ENCODE peak calls at places on chromosomes 7 and 10, in four cellular contexts. N, Q, B and X are unnamed samples.
A peak's percentile ranks its signal among the peaks of the same experiment; 100 is the strongest.

GRCh38 chr10:124376411-124376810 is 42.3 kb downstream of the OAT start:
- DNase-seq in N (no peak), Q (no peak), B (no peak), X (no peak)

GRCh38 chr10:128599030-128599429 is 472.8 kb upstream of the MKI67 start:
- DNase-seq in N (peak; percentile 59), Q (no peak), B (no peak), X (no peak)

GRCh38 chr7:157892751-157893150 is 555.9 kb downstream of the DNAJB6 start:
- DNase-seq in N (no peak), Q (no peak), B (no peak), X (no peak)

GRCh38 chr10:7035111-7035761 is 375.6 kb downstream of the SFMBT2 start:
- DNase-seq in N (peak; percentile 17), Q (no peak), B (no peak), X (no peak)

GRCh38 chr10:122054046-122055025 is 65.4 kb downstream of the TACC2 start:
- DNase-seq in N (peak; percentile 58), Q (peak; percentile 84), B (no peak), X (no peak)

GRCh38 chr10:122689146-122689807 is 10.4 kb downstream of the C10orf120 start:
- DNase-seq in N (no peak), Q (no peak), B (no peak), X (no peak)

GRCh38 chr7:134619627-134620331 is 26.9 kb upstream of the BPGM start:
- DNase-seq in N (no peak), Q (no peak), B (no peak), X (no peak)

GRCh38 chr10:13099144-13099665 is 758 bp upstream of the OPTN start:
- DNase-seq in N (peak; percentile 64), Q (peak; percentile 38), B (peak; percentile 58), X (no peak)

GRCh38 chr7:46651070-46651469 is 730.0 kb upstream of the IGFBP3 start:
- DNase-seq in N (no peak), Q (no peak), B (no peak), X (no peak)

GRCh38 chr7:143245123-143245522 is 18.1 kb upstream of the GSTK1 start:
- DNase-seq in N (no peak), Q (no peak), B (no peak), X (no peak)

GRCh38 chr10:103451091-103451801 is 924 bp downstream of the CALHM2 start:
- DNase-seq in N (peak; percentile 12), Q (no peak), B (no peak), X (no peak)

GRCh38 chr10:82866424-82867020 is 991.5 kb downstream of the NRG3 start:
- DNase-seq in N (no peak), Q (no peak), B (no peak), X (no peak)

GRCh38 chr10:31318382-31318853 is 598 bp upstream of the ZEB1 start:
- DNase-seq in N (peak; percentile 69), Q (peak; percentile 12), B (no peak), X (peak; percentile 79)

GRCh38 chr10:8050561-8051108 is 3.9 kb upstream of the GATA3 start:
- DNase-seq in N (no peak), Q (peak; percentile 93), B (no peak), X (no peak)

GRCh38 chr10:96701265-96701664 is 19.0 kb downstream of the PIK3AP1 start:
- DNase-seq in N (no peak), Q (no peak), B (no peak), X (no peak)

GRCh38 chr7:41003031-41003925 is 699.6 kb downstream of the INHBA start:
- DNase-seq in N (peak; percentile 57), Q (peak; percentile 28), B (peak; percentile 68), X (peak; percentile 3)

GRCh38 chr7:150344299-150344698 is 2.9 kb upstream of the RARRES2 start:
- DNase-seq in N (no peak), Q (no peak), B (no peak), X (no peak)

GRCh38 chr10:3875842-3876235 is 90.8 kb upstream of the KLF6 start:
- DNase-seq in N (no peak), Q (no peak), B (no peak), X (no peak)

GRCh38 chr7:20470726-20471125 is 140.0 kb downstream of the ITGB8 start:
- DNase-seq in N (no peak), Q (no peak), B (no peak), X (no peak)

GRCh38 chr10:79939969-79940368 is 8.9 kb downstream of the SFTPD start:
- DNase-seq in N (no peak), Q (no peak), B (no peak), X (no peak)

GRCh38 chr7:82605247-82605864 is 161.8 kb upstream of the CACNA2D1 start:
- DNase-seq in N (peak; percentile 47), Q (peak; percentile 6), B (no peak), X (no peak)

GRCh38 chr7:28329616-28330373 is 82.5 kb upstream of the CREB5 start:
- DNase-seq in N (no peak), Q (no peak), B (no peak), X (no peak)

GRCh38 chr7:47458057-47458456 is 123.9 kb downstream of the TNS3 start:
- DNase-seq in N (no peak), Q (peak; percentile 37), B (no peak), X (no peak)

GRCh38 chr7:131424219-131424822 is 96.6 kb downstream of the MKLN1 start:
- DNase-seq in N (peak; percentile 32), Q (peak; percentile 9), B (no peak), X (peak; percentile 4)

GRCh38 chr10:4276151-4276550 is 491.1 kb upstream of the KLF6 start:
- DNase-seq in N (no peak), Q (no peak), B (no peak), X (no peak)

GRCh38 chr10:78741541-78741940 is 327.2 kb upstream of the ZMIZ1 start:
- DNase-seq in N (no peak), Q (no peak), B (no peak), X (no peak)

GRCh38 chr7:28623105-28623730 is 210.9 kb downstream of the CREB5 start:
- DNase-seq in N (no peak), Q (no peak), B (no peak), X (no peak)

GRCh38 chr7:158085741-158086695 is 501.6 kb downstream of the PTPRN2 start:
- DNase-seq in N (no peak), Q (no peak), B (no peak), X (no peak)

DNA sequence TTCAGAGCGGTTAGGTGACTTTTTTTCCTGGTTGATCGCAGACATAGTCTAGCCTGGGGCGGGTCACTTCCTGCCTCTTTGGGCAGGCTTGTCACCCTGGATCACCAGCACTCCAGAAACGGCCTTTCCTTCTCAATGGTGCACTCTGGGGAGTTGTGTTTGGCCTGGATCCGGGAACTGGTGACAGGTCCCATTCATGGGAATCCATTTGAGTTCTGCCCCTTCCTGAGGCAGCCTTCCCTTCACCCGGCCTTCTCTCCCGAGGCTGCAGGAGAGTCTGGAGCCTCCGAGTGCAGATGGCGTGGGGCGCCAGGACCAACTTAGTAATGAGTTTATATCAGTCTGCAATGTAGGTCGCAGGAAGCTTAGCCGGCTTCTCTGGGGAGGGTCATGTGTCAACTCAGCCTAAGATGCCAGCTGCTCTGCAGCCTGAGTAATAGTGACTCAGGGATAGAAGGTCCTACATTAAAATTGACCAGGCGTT is 54.2 kb downstream of the TACR2 start:
- DNase-seq in N (no peak), Q (no peak), B (no peak), X (no peak)
- TF ChIP-seq CREB1 in N (no peak), Q (no peak), B (no peak), X (no peak)

GRCh38 chr10:49393757-49394156 is 2.1 kb downstream of the DRGX start:
- DNase-seq in N (no peak), Q (no peak), B (no peak), X (no peak)

GRCh38 chr10:49395741-49396665 is at the start of gene DRGX:
- DNase-seq in N (no peak), Q (no peak), B (no peak), X (no peak)

GRCh38 chr10:49393301-49393700 is 2.6 kb downstream of the DRGX start:
- DNase-seq in N (no peak), Q (no peak), B (no peak), X (no peak)

GRCh38 chr10:49396666-49396999 is 744 bp upstream of the DRGX start:
- DNase-seq in N (no peak), Q (no peak), B (no peak), X (no peak)

DNA sequence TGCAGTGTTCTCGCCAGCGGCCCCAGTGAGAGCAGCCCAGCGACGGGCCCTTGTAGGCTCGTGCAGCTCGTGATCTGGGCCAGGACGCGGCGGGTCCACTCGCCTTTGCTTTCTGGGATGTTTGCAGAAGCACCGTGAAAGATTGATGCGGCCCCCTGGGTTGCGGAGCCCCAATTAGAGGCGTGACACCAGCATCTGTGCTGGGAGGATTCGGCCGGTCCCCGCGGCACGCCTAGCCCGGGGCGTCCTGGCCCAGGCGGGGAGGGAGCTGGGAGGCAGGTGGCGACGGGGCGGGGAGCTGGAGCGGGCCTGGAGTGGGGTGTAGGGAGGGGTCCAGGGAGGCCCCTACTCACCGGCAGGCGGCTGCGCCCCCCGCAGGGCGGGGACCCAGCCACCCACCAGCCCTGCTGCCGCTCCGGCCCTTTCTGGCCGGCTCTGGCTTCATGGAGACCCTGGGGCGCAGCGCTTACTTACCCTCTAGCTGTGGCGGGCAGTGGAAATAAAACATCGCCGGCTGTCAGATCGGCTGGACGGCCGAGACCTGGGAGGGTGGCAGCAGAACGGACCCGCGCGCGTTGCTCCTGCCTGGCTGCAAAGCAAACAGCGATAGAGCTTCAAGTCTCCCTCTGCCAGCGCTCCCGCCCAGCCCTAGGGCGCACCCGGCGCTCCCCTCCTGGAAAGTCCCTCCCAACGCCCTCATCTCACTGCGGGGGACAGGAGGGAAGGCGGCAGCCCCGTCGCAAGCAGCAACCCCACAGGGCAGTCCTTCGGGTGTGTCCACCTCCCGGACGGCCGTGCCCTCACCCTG is 752 bp downstream of the DRGX start:
- DNase-seq in N (no peak), Q (no peak), B (no peak), X (no peak)
- H3K27me3 ChIP-seq in N (peaks cover 74% of the 10 kb centered on the region), Q (peaks cover 7% of the 10 kb centered on the region), B (peaks cover 70% of the 10 kb centered on the region), X (peaks cover 20% of the 10 kb centered on the region)

DNA sequence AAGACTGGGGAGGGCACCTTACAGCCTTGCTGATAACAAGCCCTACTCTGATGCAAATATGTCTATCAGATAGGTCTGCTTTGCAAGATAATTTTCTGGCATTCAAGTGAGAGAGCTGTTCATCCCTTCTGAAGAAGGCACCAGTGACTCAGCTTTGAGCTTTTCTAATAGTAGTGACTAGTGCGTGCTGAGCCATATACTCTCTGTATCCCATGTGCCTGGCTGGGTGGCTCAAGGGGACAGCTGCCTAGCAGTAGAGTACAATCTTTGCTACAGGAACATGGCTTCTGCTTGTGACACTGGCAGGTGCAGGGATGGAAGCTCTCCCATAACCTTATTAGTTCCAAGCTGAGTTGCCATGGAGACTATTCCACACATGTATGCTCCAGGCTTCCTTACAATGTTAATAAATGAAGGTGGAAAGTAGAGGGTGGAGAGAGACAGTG is 35.0 kb upstream of the ABCB4 start:
- DNase-seq in N (peak; percentile 12), Q (no peak), B (no peak), X (no peak)
- TF ChIP-seq ATF3 in N (no peak), Q (no peak), B (no peak), X (no peak)

DNA sequence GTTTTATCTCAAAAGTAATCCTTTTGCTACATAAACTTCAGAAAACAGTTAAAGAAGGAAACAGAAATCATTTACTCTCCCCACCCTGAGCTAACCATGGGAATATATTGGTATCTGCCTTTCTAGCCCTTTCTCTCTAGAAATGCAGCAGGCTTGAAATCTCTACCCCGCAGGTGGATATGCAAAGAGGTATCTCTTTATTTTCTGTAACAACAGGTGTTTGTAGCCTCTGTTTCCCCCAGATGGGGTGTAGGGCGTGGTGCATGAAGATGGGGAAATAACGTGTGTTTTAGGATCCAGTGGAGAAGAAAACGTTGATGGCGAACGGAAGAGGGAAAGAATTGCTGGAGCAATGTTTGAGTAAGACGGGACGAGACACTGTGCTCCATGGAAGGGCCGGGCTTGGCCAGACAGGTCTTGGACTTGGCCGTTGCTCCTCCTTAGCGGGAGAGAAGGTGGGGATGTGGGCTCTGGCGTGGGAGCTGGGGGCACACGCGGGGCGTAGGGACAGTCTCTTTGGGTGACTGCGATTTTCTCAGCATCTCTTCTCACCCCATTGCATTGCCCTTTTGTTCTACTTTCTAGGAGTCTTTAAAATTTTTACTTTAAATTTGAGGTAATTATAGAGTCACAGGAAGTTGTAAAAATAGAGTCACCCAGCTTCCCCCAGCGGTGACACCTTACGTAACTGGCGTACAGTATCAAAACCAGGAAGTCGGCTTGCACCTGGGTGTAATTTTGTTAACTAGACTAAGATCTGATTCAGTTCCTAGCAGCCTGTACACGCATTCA is 82.9 kb downstream of the ELFN1 start:
- DNase-seq in N (no peak), Q (no peak), B (no peak), X (no peak)
- TF ChIP-seq CREB1 in N (no peak), Q (no peak), B (no peak), X (no peak)